ENCODE peak calls at places on chromosomes 6 and 20, in five cellular contexts. P, J, N, B and I are unnamed samples.

GRCh38 chr6:134741193-134741521 is 208.7 kb downstream of the ALDH8A1 start:
- DNase-seq in P (no peak), J (no peak), N (no peak), B (no peak), I (no peak)

GRCh38 chr6:2038096-2038495 is 207.3 kb downstream of the GMDS start:
- DNase-seq in P (no peak), J (no peak), N (no peak), B (no peak), I (no peak)

GRCh38 chr6:499617-500016 is 108.1 kb downstream of the IRF4 start:
- DNase-seq in P (no peak), J (no peak), N (no peak), B (no peak), I (no peak)

GRCh38 chr6:121506761-121507754 is 71.6 kb downstream of the GJA1 start:
- DNase-seq in P (no peak), J (no peak), N (no peak), B (no peak), I (no peak)

GRCh38 chr6:15602144-15602543 is 60.7 kb downstream of the DTNBP1 start:
- DNase-seq in P (no peak), J (no peak), N (no peak), B (no peak), I (no peak)

GRCh38 chr20:57902478-57902877 is 192.7 kb upstream of the PMEPA1 start:
- DNase-seq in P (no peak), J (no peak), N (no peak), B (no peak), I (no peak)

GRCh38 chr6:134170844-134171243 is 118.4 kb upstream of the SLC2A12 start:
- DNase-seq in P (no peak), J (peak), N (no peak), B (no peak), I (no peak)

GRCh38 chr6:15132854-15133670 is 112.8 kb upstream of the JARID2 start:
- DNase-seq in P (peak), J (no peak), N (no peak), B (no peak), I (peak)

GRCh38 chr20:45405566-45406259 is 2.4 kb upstream of the DBNDD2 start:
- DNase-seq in P (no peak), J (peak), N (no peak), B (no peak), I (no peak)

GRCh38 chr6:35161776-35162607 is 20.9 kb upstream of the TCP11 start:
- DNase-seq in P (peak), J (no peak), N (no peak), B (no peak), I (no peak)

GRCh38 chr20:62137478-62138203 is 5.6 kb downstream of the PSMA7 start:
- DNase-seq in P (no peak), J (no peak), N (no peak), B (no peak), I (no peak)

GRCh38 chr20:62856931-62857619 is 4.5 kb downstream of the TCFL5 start:
- DNase-seq in P (no peak), J (no peak), N (no peak), B (no peak), I (no peak)

GRCh38 chr6:157841211-157841840 is 18.3 kb downstream of the SNX9 start:
- DNase-seq in P (no peak), J (peak), N (peak), B (no peak), I (peak)

GRCh38 chr6:43972179-43972914 is 154.9 kb downstream of the MRPL14 start:
- DNase-seq in P (no peak), J (no peak), N (no peak), B (no peak), I (no peak)

GRCh38 chr6:490251-491037 is 98.9 kb downstream of the IRF4 start:
- DNase-seq in P (no peak), J (no peak), N (peak), B (no peak), I (no peak)

GRCh38 chr6:48744948-48745347 is 634.0 kb upstream of the PTCHD4 start:
- DNase-seq in P (no peak), J (no peak), N (no peak), B (no peak), I (no peak)

GRCh38 chr20:31515775-31516107 is 1.5 kb downstream of the HM13 start:
- DNase-seq in P (no peak), J (no peak), N (no peak), B (no peak), I (no peak)

GRCh38 chr6:123226398-123226797 is 230.4 kb downstream of the CLVS2 start:
- DNase-seq in P (no peak), J (no peak), N (no peak), B (no peak), I (no peak)

GRCh38 chr6:19988555-19988954 is 151.4 kb downstream of the ID4 start:
- DNase-seq in P (peak), J (no peak), N (no peak), B (no peak), I (no peak)

GRCh38 chr6:145194389-145194788 is 540.9 kb downstream of the EPM2A start:
- DNase-seq in P (no peak), J (no peak), N (no peak), B (no peak), I (no peak)

GRCh38 chr20:36074983-36075382 is 79.6 kb upstream of the EPB41L1 start:
- DNase-seq in P (no peak), J (no peak), N (no peak), B (no peak), I (no peak)

GRCh38 chr20:36066777-36067176 is 87.8 kb upstream of the EPB41L1 start:
- DNase-seq in P (no peak), J (no peak), N (no peak), B (no peak), I (no peak)

GRCh38 chr20:36065427-36065998 is 89.0 kb upstream of the EPB41L1 start:
- DNase-seq in P (no peak), J (no peak), N (no peak), B (no peak), I (no peak)

GRCh38 chr20:36071848-36072247 is 82.7 kb upstream of the EPB41L1 start:
- DNase-seq in P (no peak), J (no peak), N (no peak), B (no peak), I (no peak)

DNA sequence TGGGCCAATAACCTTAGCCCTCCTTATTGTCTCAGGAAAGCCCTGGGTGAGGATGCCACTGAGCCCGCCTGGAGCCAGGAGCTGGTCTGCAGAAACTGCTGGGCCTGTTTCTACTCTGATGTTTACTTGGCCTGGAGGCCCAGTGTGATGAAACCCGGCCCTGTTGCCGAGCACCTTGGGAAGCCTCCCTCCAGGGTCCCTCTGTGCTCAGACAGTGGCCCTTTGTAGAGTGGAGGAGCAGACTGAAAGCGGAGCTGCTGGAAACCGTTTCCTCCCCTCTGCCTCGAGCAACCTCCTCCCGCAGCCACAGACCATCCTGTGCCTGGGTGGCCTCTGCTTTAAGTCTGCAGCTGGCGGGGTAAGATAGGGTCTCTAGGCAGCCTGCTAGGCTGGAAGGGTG is 84.1 kb upstream of the EPB41L1 start:
- DNase-seq in P (peak), J (no peak), N (no peak), B (no peak), I (no peak)
- TF ChIP-seq RAD21 in P (no peak), J (no peak), N (no peak), B (no peak), I (no peak)

GRCh38 chr6:49782293-49783181 is 4.5 kb downstream of the PGK2 start:
- DNase-seq in P (no peak), J (no peak), N (no peak), B (no peak), I (no peak)

GRCh38 chr6:49787176-49787575 is at the start of gene PGK2:
- DNase-seq in P (no peak), J (peak), N (no peak), B (peak), I (peak)

DNA sequence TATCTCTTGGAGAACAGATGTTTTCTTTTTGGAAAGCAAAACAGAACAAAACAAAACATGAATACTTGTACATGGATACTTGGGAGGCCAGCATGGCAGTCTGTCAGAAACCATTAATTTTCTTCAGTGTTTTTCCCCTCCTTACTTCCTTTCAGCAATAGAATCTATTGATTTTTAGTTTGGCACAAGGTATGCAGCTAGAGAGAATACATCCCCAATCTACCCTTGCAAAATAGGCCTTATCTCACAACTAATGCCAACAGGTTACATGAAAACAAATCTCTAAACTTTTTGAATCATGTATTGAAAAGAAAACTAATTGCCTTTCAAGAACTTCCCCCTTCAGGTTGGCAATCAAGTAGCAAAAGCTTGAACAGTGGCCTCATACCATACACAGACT is 2.8 kb downstream of the PGK2 start:
- DNase-seq in P (no peak), J (no peak), N (no peak), B (no peak), I (no peak)
- TF ChIP-seq SP1 in P (no peak), J (no peak), N (no peak), B (no peak), I (no peak)

DNA sequence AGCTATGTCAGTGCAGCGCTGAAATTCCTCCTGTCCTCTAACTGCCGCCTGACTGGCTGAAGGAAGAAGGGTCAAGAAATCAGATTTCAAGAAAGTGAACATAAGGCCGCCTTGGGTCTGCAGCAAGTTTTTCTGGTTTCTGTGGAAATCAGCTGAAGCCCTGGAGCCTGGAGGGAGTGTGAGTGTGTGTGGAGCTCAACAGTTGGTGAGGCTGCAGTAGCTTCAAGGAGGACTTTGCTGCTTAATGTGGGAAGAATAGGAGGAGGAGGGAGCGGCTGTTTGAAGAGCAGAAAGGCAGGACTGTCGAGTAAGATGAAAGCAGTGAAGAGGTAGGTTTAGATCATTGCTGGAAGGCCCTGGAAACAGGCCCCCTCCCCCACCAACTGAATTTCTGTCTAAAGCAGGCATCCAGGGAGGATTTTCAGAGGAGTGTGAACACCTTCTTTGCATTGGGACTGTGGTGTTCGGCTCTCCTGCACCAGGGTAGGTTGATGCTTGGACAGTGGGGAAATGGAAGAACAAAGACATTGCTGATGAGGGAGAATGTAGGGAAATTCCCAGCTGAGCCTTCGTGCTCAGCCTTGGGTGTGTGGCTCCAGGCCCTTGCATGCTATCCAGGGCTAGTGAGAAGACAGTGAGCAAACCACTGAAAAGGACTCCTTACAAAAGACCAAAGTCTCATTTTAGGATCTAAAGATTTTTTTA is 79.5 kb upstream of the VSTM2L start:
- DNase-seq in P (no peak), J (no peak), N (no peak), B (no peak), I (no peak)
- TF ChIP-seq RAD21 in P (no peak), J (no peak), N (no peak), B (no peak), I (no peak)

GRCh38 chr20:2521369-2522305 is 12.9 kb upstream of the ZNF343 start:
- DNase-seq in P (peak), J (peak), N (no peak), B (no peak), I (peak)
- TF ChIP-seq SP1 in P (no peak), J (no peak), N (no peak), B (no peak), I (no peak)

GRCh38 chr6:40642190-40642589 is 55.0 kb upstream of the LRFN2 start:
- DNase-seq in P (no peak), J (no peak), N (no peak), B (no peak), I (no peak)

GRCh38 chr6:40645043-40645442 is 57.9 kb upstream of the LRFN2 start:
- DNase-seq in P (no peak), J (no peak), N (no peak), B (no peak), I (no peak)

GRCh38 chr6:40640591-40641293 is 53.6 kb upstream of the LRFN2 start:
- DNase-seq in P (no peak), J (no peak), N (no peak), B (no peak), I (no peak)

GRCh38 chr6:40642837-40643236 is 55.7 kb upstream of the LRFN2 start:
- DNase-seq in P (no peak), J (no peak), N (no peak), B (no peak), I (no peak)
- TF ChIP-seq RAD21 in P (no peak), J (no peak), N (no peak), B (no peak), I (no peak)

GRCh38 chr20:37657924-37658800 is 35.7 kb upstream of the CTNNBL1 start:
- DNase-seq in P (no peak), J (no peak), N (no peak), B (no peak), I (no peak)
- TF ChIP-seq SP1 in P (no peak), J (no peak), N (no peak), B (no peak), I (no peak)

GRCh38 chr6:46879003-46879402 is 42.7 kb downstream of the ADGRF5 start:
- DNase-seq in P (no peak), J (no peak), N (no peak), B (no peak), I (no peak)

DNA sequence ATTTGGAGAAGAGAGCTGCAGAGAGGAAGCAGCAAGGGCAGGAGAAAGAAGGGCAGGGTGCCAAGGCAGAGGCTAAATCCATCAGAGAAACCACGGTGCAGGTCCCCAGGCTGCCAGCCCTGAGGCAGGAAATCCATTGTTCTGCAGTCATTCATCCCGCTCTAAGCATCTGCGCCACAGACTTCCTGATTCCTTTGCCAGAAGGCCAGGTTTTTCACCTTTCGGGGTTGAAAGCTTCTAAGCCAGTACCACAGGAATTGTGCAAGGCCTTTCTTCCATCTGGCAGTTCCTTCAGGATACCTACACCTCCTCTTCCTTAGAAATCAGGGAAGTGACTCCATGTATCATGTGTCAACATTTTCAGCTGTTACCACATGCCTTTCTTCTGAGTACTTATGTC is 45.6 kb downstream of the ADGRF5 start:
- DNase-seq in P (no peak), J (no peak), N (no peak), B (peak), I (peak)
- TF ChIP-seq RAD21 in P (no peak), J (no peak), N (no peak), B (no peak), I (no peak)

GRCh38 chr6:136672144-136672543 is 120.1 kb downstream of the MAP3K5 start:
- DNase-seq in P (no peak), J (no peak), N (no peak), B (no peak), I (no peak)
- TF ChIP-seq SP1 in P (no peak), J (no peak), N (no peak), B (no peak), I (no peak)